ENCODE peak calls at places on chromosomes 4 and X, in ten cellular contexts. One of them, this sample, is unnamed.

GRCh38 chr4:143234153-143234552 is 49.4 kb downstream of the USP38 start:
- DNase-seq in CD8-positive, alpha-beta memory T cell: no peak
- DNase-seq in NT2/D1: no peak
- DNase-seq in RPMI7951: no peak
- DNase-seq in Right ventricle myocardium superior: no peak
- DNase-seq in left cardiac atrium: no peak
- DNase-seq in memory B cell: no peak
- DNase-seq in COR-L47: no peak
- DNase-seq in glutamatergic neuron: no peak
- DNase-seq in RWPE1: no peak
- DNase-seq in this sample: no peak

GRCh38 chrX:53374923-53375322 is 47.5 kb downstream of the SMC1A start:
- DNase-seq in COR-L47: no peak
- DNase-seq in NT2/D1: no peak
- DNase-seq in memory B cell: no peak
- DNase-seq in RPMI7951: no peak
- DNase-seq in glutamatergic neuron: no peak
- DNase-seq in RWPE1: no peak
- DNase-seq in Right ventricle myocardium superior: no peak
- DNase-seq in left cardiac atrium: no peak
- DNase-seq in CD8-positive, alpha-beta memory T cell: no peak
- DNase-seq in this sample: no peak

GRCh38 chr4:106344324-106344970 is 24.1 kb downstream of the GIMD1 start:
- DNase-seq in glutamatergic neuron: no peak
- DNase-seq in COR-L47: no peak
- DNase-seq in left cardiac atrium: no peak
- DNase-seq in NT2/D1: no peak
- DNase-seq in Right ventricle myocardium superior: no peak
- DNase-seq in RWPE1: no peak
- DNase-seq in memory B cell: no peak
- DNase-seq in RPMI7951: no peak
- DNase-seq in CD8-positive, alpha-beta memory T cell: no peak
- DNase-seq in this sample: peak

GRCh38 chr4:54230479-54231418 is 1.7 kb downstream of the PDGFRA start:
- DNase-seq in NT2/D1: no peak
- DNase-seq in memory B cell: peak
- DNase-seq in RWPE1: no peak
- DNase-seq in glutamatergic neuron: peak
- DNase-seq in CD8-positive, alpha-beta memory T cell: no peak
- DNase-seq in COR-L47: peak
- DNase-seq in left cardiac atrium: peak
- DNase-seq in Right ventricle myocardium superior: peak
- DNase-seq in RPMI7951: peak
- DNase-seq in this sample: no peak

GRCh38 chr4:173362666-173363065 is 8.1 kb upstream of the SAP30 start:
- DNase-seq in Right ventricle myocardium superior: no peak
- DNase-seq in CD8-positive, alpha-beta memory T cell: no peak
- DNase-seq in left cardiac atrium: no peak
- DNase-seq in NT2/D1: no peak
- DNase-seq in RWPE1: no peak
- DNase-seq in COR-L47: no peak
- DNase-seq in memory B cell: no peak
- DNase-seq in RPMI7951: no peak
- DNase-seq in glutamatergic neuron: no peak
- DNase-seq in this sample: no peak

GRCh38 chrX:109472939-109473713 is 8.8 kb downstream of the GUCY2F start:
- DNase-seq in memory B cell: no peak
- DNase-seq in glutamatergic neuron: peak
- DNase-seq in RPMI7951: peak
- DNase-seq in CD8-positive, alpha-beta memory T cell: no peak
- DNase-seq in COR-L47: peak
- DNase-seq in NT2/D1: peak
- DNase-seq in RWPE1: peak
- DNase-seq in Right ventricle myocardium superior: no peak
- DNase-seq in left cardiac atrium: peak
- DNase-seq in this sample: peak

GRCh38 chr4:6461301-6462165 is 10.9 kb downstream of the PPP2R2C start:
- DNase-seq in CD8-positive, alpha-beta memory T cell: no peak
- DNase-seq in RWPE1: no peak
- DNase-seq in left cardiac atrium: no peak
- DNase-seq in RPMI7951: no peak
- DNase-seq in NT2/D1: no peak
- DNase-seq in memory B cell: no peak
- DNase-seq in glutamatergic neuron: no peak
- DNase-seq in COR-L47: no peak
- DNase-seq in Right ventricle myocardium superior: peak
- DNase-seq in this sample: no peak

GRCh38 chr4:88985088-88985779 is 71.8 kb downstream of the FAM13A start:
- DNase-seq in RWPE1: peak
- DNase-seq in RPMI7951: peak
- DNase-seq in COR-L47: no peak
- DNase-seq in CD8-positive, alpha-beta memory T cell: no peak
- DNase-seq in left cardiac atrium: no peak
- DNase-seq in NT2/D1: no peak
- DNase-seq in Right ventricle myocardium superior: no peak
- DNase-seq in glutamatergic neuron: no peak
- DNase-seq in memory B cell: no peak
- DNase-seq in this sample: peak

GRCh38 chrX:9357500-9358139 is 107.2 kb upstream of the TBL1X start:
- DNase-seq in RWPE1: no peak
- DNase-seq in NT2/D1: no peak
- DNase-seq in Right ventricle myocardium superior: no peak
- DNase-seq in glutamatergic neuron: no peak
- DNase-seq in CD8-positive, alpha-beta memory T cell: no peak
- DNase-seq in COR-L47: peak
- DNase-seq in memory B cell: no peak
- DNase-seq in left cardiac atrium: no peak
- DNase-seq in RPMI7951: no peak
- DNase-seq in this sample: no peak

GRCh38 chrX:3295731-3296130 is 50.7 kb downstream of the MXRA5 start:
- DNase-seq in RPMI7951: peak
- DNase-seq in left cardiac atrium: no peak
- DNase-seq in NT2/D1: peak
- DNase-seq in RWPE1: peak
- DNase-seq in COR-L47: no peak
- DNase-seq in glutamatergic neuron: no peak
- DNase-seq in CD8-positive, alpha-beta memory T cell: no peak
- DNase-seq in memory B cell: no peak
- DNase-seq in Right ventricle myocardium superior: no peak
- DNase-seq in this sample: peak

GRCh38 chr4:45036677-45037076 is 310.3 kb upstream of the GNPDA2 start:
- DNase-seq in CD8-positive, alpha-beta memory T cell: no peak
- DNase-seq in memory B cell: no peak
- DNase-seq in Right ventricle myocardium superior: no peak
- DNase-seq in RPMI7951: no peak
- DNase-seq in NT2/D1: no peak
- DNase-seq in glutamatergic neuron: no peak
- DNase-seq in COR-L47: peak
- DNase-seq in left cardiac atrium: no peak
- DNase-seq in RWPE1: no peak
- DNase-seq in this sample: peak

GRCh38 chr4:94498502-94498901 is 46.8 kb downstream of the PDLIM5 start:
- DNase-seq in NT2/D1: no peak
- DNase-seq in RWPE1: no peak
- DNase-seq in COR-L47: no peak
- DNase-seq in CD8-positive, alpha-beta memory T cell: no peak
- DNase-seq in left cardiac atrium: no peak
- DNase-seq in memory B cell: no peak
- DNase-seq in RPMI7951: no peak
- DNase-seq in Right ventricle myocardium superior: no peak
- DNase-seq in glutamatergic neuron: no peak
- DNase-seq in this sample: no peak

GRCh38 chr4:142565771-142566170 is 280.3 kb downstream of the INPP4B start:
- DNase-seq in glutamatergic neuron: no peak
- DNase-seq in COR-L47: no peak
- DNase-seq in RPMI7951: peak
- DNase-seq in Right ventricle myocardium superior: no peak
- DNase-seq in CD8-positive, alpha-beta memory T cell: peak
- DNase-seq in RWPE1: no peak
- DNase-seq in NT2/D1: no peak
- DNase-seq in memory B cell: no peak
- DNase-seq in left cardiac atrium: no peak
- DNase-seq in this sample: no peak

GRCh38 chrX:13254076-13254785 is 65.6 kb downstream of the ATXN3L start:
- DNase-seq in Right ventricle myocardium superior: no peak
- DNase-seq in RWPE1: peak
- DNase-seq in NT2/D1: no peak
- DNase-seq in left cardiac atrium: no peak
- DNase-seq in CD8-positive, alpha-beta memory T cell: no peak
- DNase-seq in COR-L47: no peak
- DNase-seq in RPMI7951: peak
- DNase-seq in memory B cell: no peak
- DNase-seq in glutamatergic neuron: no peak
- DNase-seq in this sample: peak

This sample was measured in mammary epithelial cell.